ENCODE peak calls at places on chromosomes 7 and 10, in seven cellular contexts. One of them, this sample, is unnamed.

GRCh38 chr7:159030490-159031134 is 114.1 kb downstream of the VIPR2 start:
- DNase-seq in AG04449: no peak
- DNase-seq in SJSA1: peak
- DNase-seq in GF-D8: no peak
- DNase-seq in stimulated activated CD8-positive, alpha-beta memory T cell treated with anti-CD3 and anti-CD28 coated beads, Interleukin-15, amount 100 ng/mL, for 24 hours: no peak
- DNase-seq in cardiac septum: peak
- DNase-seq in choroid plexus epithelial cell: no peak
- DNase-seq in this sample: no peak

GRCh38 chr10:73495884-73496674 is at the start of gene PPP3CB:
- DNase-seq in stimulated activated CD8-positive, alpha-beta memory T cell treated with anti-CD3 and anti-CD28 coated beads, Interleukin-15, amount 100 ng/mL, for 24 hours: peak
- DNase-seq in GF-D8: peak
- DNase-seq in SJSA1: peak
- DNase-seq in choroid plexus epithelial cell: peak
- DNase-seq in AG04449: peak
- DNase-seq in cardiac septum: peak
- DNase-seq in this sample: peak

GRCh38 chr7:107813524-107813923 is 10.5 kb upstream of the SLC26A3 start:
- DNase-seq in AG04449: no peak
- DNase-seq in choroid plexus epithelial cell: no peak
- DNase-seq in stimulated activated CD8-positive, alpha-beta memory T cell treated with anti-CD3 and anti-CD28 coated beads, Interleukin-15, amount 100 ng/mL, for 24 hours: no peak
- DNase-seq in cardiac septum: no peak
- DNase-seq in GF-D8: no peak
- DNase-seq in SJSA1: no peak
- DNase-seq in this sample: no peak

GRCh38 chr10:114356786-114357588 is 47.3 kb downstream of the AFAP1L2 start:
- DNase-seq in choroid plexus epithelial cell: peak
- DNase-seq in stimulated activated CD8-positive, alpha-beta memory T cell treated with anti-CD3 and anti-CD28 coated beads, Interleukin-15, amount 100 ng/mL, for 24 hours: no peak
- DNase-seq in cardiac septum: no peak
- DNase-seq in AG04449: no peak
- DNase-seq in SJSA1: peak
- DNase-seq in GF-D8: no peak
- DNase-seq in this sample: peak

GRCh38 chr7:126856691-126857291 is 395.9 kb downstream of the GRM8 start:
- DNase-seq in AG04449: no peak
- DNase-seq in stimulated activated CD8-positive, alpha-beta memory T cell treated with anti-CD3 and anti-CD28 coated beads, Interleukin-15, amount 100 ng/mL, for 24 hours: no peak
- DNase-seq in choroid plexus epithelial cell: peak
- DNase-seq in cardiac septum: no peak
- DNase-seq in GF-D8: no peak
- DNase-seq in SJSA1: peak
- DNase-seq in this sample: no peak

GRCh38 chr7:128178611-128179010 is 62.5 kb upstream of the LEP start:
- DNase-seq in stimulated activated CD8-positive, alpha-beta memory T cell treated with anti-CD3 and anti-CD28 coated beads, Interleukin-15, amount 100 ng/mL, for 24 hours: no peak
- DNase-seq in AG04449: no peak
- DNase-seq in cardiac septum: peak
- DNase-seq in SJSA1: no peak
- DNase-seq in choroid plexus epithelial cell: no peak
- DNase-seq in GF-D8: peak
- DNase-seq in this sample: no peak

GRCh38 chr10:71838264-71839211 is 12.5 kb downstream of the PSAP start:
- DNase-seq in choroid plexus epithelial cell: peak
- DNase-seq in GF-D8: no peak
- DNase-seq in stimulated activated CD8-positive, alpha-beta memory T cell treated with anti-CD3 and anti-CD28 coated beads, Interleukin-15, amount 100 ng/mL, for 24 hours: no peak
- DNase-seq in SJSA1: peak
- DNase-seq in AG04449: no peak
- DNase-seq in cardiac septum: no peak
- DNase-seq in this sample: peak

GRCh38 chr10:50324680-50325393 is 73.5 kb upstream of the ASAH2 start:
- DNase-seq in SJSA1: no peak
- DNase-seq in cardiac septum: no peak
- DNase-seq in GF-D8: no peak
- DNase-seq in AG04449: no peak
- DNase-seq in stimulated activated CD8-positive, alpha-beta memory T cell treated with anti-CD3 and anti-CD28 coated beads, Interleukin-15, amount 100 ng/mL, for 24 hours: no peak
- DNase-seq in choroid plexus epithelial cell: no peak
- DNase-seq in this sample: no peak

GRCh38 chr10:132229834-132230556 is 43.2 kb downstream of the DPYSL4 start:
- DNase-seq in SJSA1: no peak
- DNase-seq in cardiac septum: no peak
- DNase-seq in GF-D8: no peak
- DNase-seq in AG04449: no peak
- DNase-seq in choroid plexus epithelial cell: no peak
- DNase-seq in stimulated activated CD8-positive, alpha-beta memory T cell treated with anti-CD3 and anti-CD28 coated beads, Interleukin-15, amount 100 ng/mL, for 24 hours: no peak
- DNase-seq in this sample: peak

GRCh38 chr10:3471927-3472704 is 299.5 kb upstream of the PITRM1 start:
- DNase-seq in AG04449: no peak
- DNase-seq in choroid plexus epithelial cell: no peak
- DNase-seq in SJSA1: peak
- DNase-seq in cardiac septum: no peak
- DNase-seq in stimulated activated CD8-positive, alpha-beta memory T cell treated with anti-CD3 and anti-CD28 coated beads, Interleukin-15, amount 100 ng/mL, for 24 hours: no peak
- DNase-seq in GF-D8: no peak
- DNase-seq in this sample: no peak

GRCh38 chr7:95059842-95060313 is 152.5 kb downstream of the PPP1R9A start:
- DNase-seq in GF-D8: no peak
- DNase-seq in choroid plexus epithelial cell: peak
- DNase-seq in cardiac septum: no peak
- DNase-seq in stimulated activated CD8-positive, alpha-beta memory T cell treated with anti-CD3 and anti-CD28 coated beads, Interleukin-15, amount 100 ng/mL, for 24 hours: no peak
- DNase-seq in SJSA1: no peak
- DNase-seq in AG04449: no peak
- DNase-seq in this sample: peak

GRCh38 chr10:75658915-75659314 is 227.5 kb downstream of the LRMDA start:
- DNase-seq in AG04449: no peak
- DNase-seq in SJSA1: no peak
- DNase-seq in GF-D8: no peak
- DNase-seq in stimulated activated CD8-positive, alpha-beta memory T cell treated with anti-CD3 and anti-CD28 coated beads, Interleukin-15, amount 100 ng/mL, for 24 hours: no peak
- DNase-seq in choroid plexus epithelial cell: no peak
- DNase-seq in cardiac septum: no peak
- DNase-seq in this sample: no peak

GRCh38 chr7:135320277-135320676 is 86.6 kb downstream of the STRA8 start:
- DNase-seq in GF-D8: no peak
- DNase-seq in SJSA1: peak
- DNase-seq in cardiac septum: no peak
- DNase-seq in stimulated activated CD8-positive, alpha-beta memory T cell treated with anti-CD3 and anti-CD28 coated beads, Interleukin-15, amount 100 ng/mL, for 24 hours: no peak
- DNase-seq in choroid plexus epithelial cell: peak
- DNase-seq in AG04449: peak
- DNase-seq in this sample: peak

GRCh38 chr10:17199351-17199804 is 2.1 kb downstream of the TRDMT1 start:
- DNase-seq in choroid plexus epithelial cell: peak
- DNase-seq in stimulated activated CD8-positive, alpha-beta memory T cell treated with anti-CD3 and anti-CD28 coated beads, Interleukin-15, amount 100 ng/mL, for 24 hours: no peak
- DNase-seq in GF-D8: peak
- DNase-seq in SJSA1: peak
- DNase-seq in AG04449: no peak
- DNase-seq in cardiac septum: no peak
- DNase-seq in this sample: peak

GRCh38 chr7:138126928-138127327 is 50.7 kb downstream of the AKR1D1 start:
- DNase-seq in AG04449: no peak
- DNase-seq in cardiac septum: no peak
- DNase-seq in choroid plexus epithelial cell: no peak
- DNase-seq in SJSA1: peak
- DNase-seq in GF-D8: no peak
- DNase-seq in stimulated activated CD8-positive, alpha-beta memory T cell treated with anti-CD3 and anti-CD28 coated beads, Interleukin-15, amount 100 ng/mL, for 24 hours: no peak
- DNase-seq in this sample: peak

GRCh38 chr7:95469850-95470249 is 15.9 kb upstream of the ASB4 start:
- DNase-seq in AG04449: no peak
- DNase-seq in SJSA1: no peak
- DNase-seq in stimulated activated CD8-positive, alpha-beta memory T cell treated with anti-CD3 and anti-CD28 coated beads, Interleukin-15, amount 100 ng/mL, for 24 hours: no peak
- DNase-seq in cardiac septum: no peak
- DNase-seq in GF-D8: no peak
- DNase-seq in choroid plexus epithelial cell: peak
- DNase-seq in this sample: no peak

GRCh38 chr10:29926649-29927048 is 132.7 kb downstream of the JCAD start:
- DNase-seq in GF-D8: no peak
- DNase-seq in stimulated activated CD8-positive, alpha-beta memory T cell treated with anti-CD3 and anti-CD28 coated beads, Interleukin-15, amount 100 ng/mL, for 24 hours: no peak
- DNase-seq in choroid plexus epithelial cell: peak
- DNase-seq in cardiac septum: no peak
- DNase-seq in AG04449: no peak
- DNase-seq in SJSA1: peak
- DNase-seq in this sample: peak

GRCh38 chr10:3887885-3888476 is 103.0 kb upstream of the KLF6 start:
- DNase-seq in choroid plexus epithelial cell: peak
- DNase-seq in SJSA1: peak
- DNase-seq in cardiac septum: no peak
- DNase-seq in stimulated activated CD8-positive, alpha-beta memory T cell treated with anti-CD3 and anti-CD28 coated beads, Interleukin-15, amount 100 ng/mL, for 24 hours: no peak
- DNase-seq in AG04449: peak
- DNase-seq in GF-D8: no peak
- DNase-seq in this sample: peak

GRCh38 chr10:97774811-97775294 is 3.1 kb upstream of the SFRP5 start:
- DNase-seq in SJSA1: no peak
- DNase-seq in AG04449: no peak
- DNase-seq in cardiac septum: no peak
- DNase-seq in GF-D8: no peak
- DNase-seq in stimulated activated CD8-positive, alpha-beta memory T cell treated with anti-CD3 and anti-CD28 coated beads, Interleukin-15, amount 100 ng/mL, for 24 hours: no peak
- DNase-seq in choroid plexus epithelial cell: no peak
- DNase-seq in this sample: no peak